ENCODE peak calls at places on chromosomes 4 and X, in five cellular contexts. F is neural progenitor cell, X is tibial nerve, S is astrocyte, D is adrenal gland. C is an unnamed sample. For H3K4me1, the result is how much of the 10 kb centered on the place peaks cover.

GRCh38 chr4:143617994-143618679 is 82.3 kb downstream of the FREM3 start:
- DNase-seq in F (no peak), X (no peak), S (peak), D (no peak), C (no peak)

GRCh38 chr4:42750091-42750490 is 93.2 kb upstream of the ATP8A1 start:
- DNase-seq in F (no peak), X (no peak), S (no peak), D (no peak), C (peak)

GRCh38 chr4:99885063-99885664 is 9.1 kb downstream of the LAMTOR3 start:
- DNase-seq in F (peak), X (no peak), S (peak), D (no peak), C (peak)

GRCh38 chr4:69038582-69038981 is 57.7 kb upstream of the UGT2B7 start:
- DNase-seq in F (no peak), X (no peak), S (no peak), D (no peak), C (no peak)

GRCh38 chr4:141567326-141567915 is 69.0 kb upstream of the IL15 start:
- DNase-seq in F (no peak), X (no peak), S (no peak), D (no peak), C (no peak)

GRCh38 chrX:108139303-108139702 is 47.7 kb downstream of the ATG4A start:
- DNase-seq in F (no peak), X (no peak), S (no peak), D (no peak), C (no peak)

GRCh38 chr4:151176711-151177110 is 77.3 kb downstream of the RPS3A start:
- DNase-seq in F (no peak), X (no peak), S (no peak), D (no peak), C (no peak)

GRCh38 chr4:95510145-95510544 is 38.6 kb downstream of the UNC5C start:
- DNase-seq in F (peak), X (no peak), S (peak), D (no peak), C (peak)

GRCh38 chr4:169029947-169030346 is 19.9 kb upstream of the CBR4 start:
- DNase-seq in F (no peak), X (no peak), S (no peak), D (no peak), C (no peak)

GRCh38 chr4:76982638-76983579 is 33.4 kb downstream of the SEPTIN11 start:
- DNase-seq in F (no peak), X (no peak), S (peak), D (no peak), C (no peak)

GRCh38 chrX:65136424-65136823 is 160.2 kb upstream of the ZC4H2 start:
- DNase-seq in F (peak), X (no peak), S (no peak), D (no peak), C (no peak)

GRCh38 chr4:176927664-176928063 is 134.9 kb upstream of the VEGFC start:
- DNase-seq in F (no peak), X (no peak), S (peak), D (no peak), C (no peak)

GRCh38 chr4:60579335-60579734 is 620.8 kb upstream of the ADGRL3 start:
- DNase-seq in F (no peak), X (no peak), S (no peak), D (no peak), C (no peak)

GRCh38 chr4:7630559-7631287 is 196.0 kb upstream of the PSAPL1 start:
- DNase-seq in F (no peak), X (peak), S (peak), D (peak), C (peak)

GRCh38 chr4:173866289-173866688 is 336.3 kb upstream of the HAND2 start:
- DNase-seq in F (no peak), X (no peak), S (no peak), D (no peak), C (no peak)

GRCh38 chr4:15336410-15337184 is 91.2 kb upstream of the C1QTNF7 start:
- DNase-seq in F (no peak), X (no peak), S (peak), D (no peak), C (no peak)

GRCh38 chr4:150178161-150178560 is 99.9 kb downstream of the DCLK2 start:
- DNase-seq in F (no peak), X (no peak), S (peak), D (no peak), C (no peak)

GRCh38 chr4:168666531-168666930 is 169.7 kb downstream of the PALLD start:
- DNase-seq in F (no peak), X (no peak), S (peak), D (no peak), C (no peak)

GRCh38 chrX:49053223-49054072 is 5.4 kb upstream of the CCDC120 start:
- DNase-seq in F (peak), X (no peak), S (no peak), D (peak), C (peak)

GRCh38 chr4:184287697-184288255 is 70.1 kb upstream of the ENPP6 start:
- DNase-seq in F (peak), X (no peak), S (no peak), D (peak), C (no peak)

GRCh38 chrX:37454537-37455285 is 105.5 kb downstream of the PRRG1 start:
- DNase-seq in F (no peak), X (no peak), S (peak), D (no peak), C (no peak)

GRCh38 chrX:150465856-150466775 is 102.3 kb upstream of the MTM1 start:
- DNase-seq in F (no peak), X (no peak), S (no peak), D (no peak), C (no peak)

GRCh38 chr4:15654556-15655222 is 468 bp downstream of the FBXL5 start:
- DNase-seq in F (peak), X (no peak), S (peak), D (peak), C (peak)

GRCh38 chr4:157287445-157287844 is 66.9 kb downstream of the GRIA2 start:
- DNase-seq in F (no peak), X (no peak), S (no peak), D (no peak), C (no peak)

GRCh38 chrX:152641996-152642395 is 4.3 kb downstream of the GABRQ start:
- DNase-seq in F (peak), X (no peak), S (no peak), D (no peak), C (peak)

GRCh38 chr4:70008771-70009170 is 13.0 kb downstream of the STATH start:
- DNase-seq in F (peak), X (no peak), S (no peak), D (no peak), C (no peak)

GRCh38 chr4:159360549-159360948 is 257.7 kb downstream of the RAPGEF2 start:
- DNase-seq in F (no peak), X (no peak), S (peak), D (no peak), C (no peak)

GRCh38 chrX:146054311-146054710 is 236.7 kb downstream of the SLITRK2 start:
- DNase-seq in F (no peak), X (no peak), S (no peak), D (no peak), C (no peak)

GRCh38 chrX:153645921-153646481 is 1.0 kb upstream of the DUSP9 start:
- DNase-seq in F (no peak), X (no peak), S (no peak), D (peak), C (no peak)

GRCh38 chr4:39825741-39826231 is 127.8 kb downstream of the UBE2K start:
- DNase-seq in F (no peak), X (no peak), S (peak), D (peak), C (no peak)

GRCh38 chrX:71282514-71283408 is 674 bp upstream of the NONO start:
- DNase-seq in F (peak), X (no peak), S (peak), D (no peak), C (no peak)

GRCh38 chr4:11130195-11130975 is 298.3 kb downstream of the HS3ST1 start:
- DNase-seq in F (no peak), X (no peak), S (peak), D (peak), C (no peak)

GRCh38 chr4:141180991-141181760 is 39.5 kb upstream of the ZNF330 start:
- DNase-seq in F (no peak), X (no peak), S (peak), D (no peak), C (no peak)

GRCh38 chr4:184934184-184934583 is 84.1 kb upstream of the HELT start:
- DNase-seq in F (no peak), X (no peak), S (no peak), D (no peak), C (no peak)

GRCh38 chr4:73662709-73663546 is 42.7 kb upstream of the RASSF6 start:
- DNase-seq in F (no peak), X (no peak), S (peak), D (no peak), C (no peak)

GRCh38 chrX:97898798-97899197 is 1015.1 kb downstream of the RPA4 start:
- DNase-seq in F (no peak), X (no peak), S (peak), D (no peak), C (no peak)

GRCh38 chr4:168524006-168524405 is 27.2 kb downstream of the PALLD start:
- DNase-seq in F (no peak), X (no peak), S (peak), D (no peak), C (no peak)

GRCh38 chr4:61373901-61374611 is 173.9 kb downstream of the ADGRL3 start:
- DNase-seq in F (no peak), X (no peak), S (peak), D (no peak), C (no peak)

DNA sequence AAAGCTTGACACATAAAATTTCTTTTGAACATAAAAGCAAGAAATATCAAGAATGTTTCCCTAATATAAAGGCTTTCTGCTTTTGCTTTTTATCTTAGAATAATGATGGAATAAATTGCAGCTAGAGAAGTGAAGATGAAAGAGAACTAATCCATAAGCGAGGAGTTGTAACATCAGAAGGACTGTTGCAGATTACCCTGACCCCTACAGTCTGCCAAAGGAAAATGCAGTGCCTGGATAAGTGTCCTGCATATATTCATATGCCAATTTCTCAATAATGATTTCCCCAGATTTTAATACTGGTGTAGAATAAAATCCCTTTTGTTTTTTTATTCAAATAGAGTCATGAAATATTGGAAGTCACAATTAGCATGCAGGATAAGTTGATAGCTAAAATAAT is 115.9 kb downstream of the MAGEC2 start:
- DNase-seq in F (no peak), X (no peak), S (peak), D (no peak), C (no peak)
- TF ChIP-seq CTCF in F (peak), X (no peak), S (peak), D (no peak), C (no peak)

DNA sequence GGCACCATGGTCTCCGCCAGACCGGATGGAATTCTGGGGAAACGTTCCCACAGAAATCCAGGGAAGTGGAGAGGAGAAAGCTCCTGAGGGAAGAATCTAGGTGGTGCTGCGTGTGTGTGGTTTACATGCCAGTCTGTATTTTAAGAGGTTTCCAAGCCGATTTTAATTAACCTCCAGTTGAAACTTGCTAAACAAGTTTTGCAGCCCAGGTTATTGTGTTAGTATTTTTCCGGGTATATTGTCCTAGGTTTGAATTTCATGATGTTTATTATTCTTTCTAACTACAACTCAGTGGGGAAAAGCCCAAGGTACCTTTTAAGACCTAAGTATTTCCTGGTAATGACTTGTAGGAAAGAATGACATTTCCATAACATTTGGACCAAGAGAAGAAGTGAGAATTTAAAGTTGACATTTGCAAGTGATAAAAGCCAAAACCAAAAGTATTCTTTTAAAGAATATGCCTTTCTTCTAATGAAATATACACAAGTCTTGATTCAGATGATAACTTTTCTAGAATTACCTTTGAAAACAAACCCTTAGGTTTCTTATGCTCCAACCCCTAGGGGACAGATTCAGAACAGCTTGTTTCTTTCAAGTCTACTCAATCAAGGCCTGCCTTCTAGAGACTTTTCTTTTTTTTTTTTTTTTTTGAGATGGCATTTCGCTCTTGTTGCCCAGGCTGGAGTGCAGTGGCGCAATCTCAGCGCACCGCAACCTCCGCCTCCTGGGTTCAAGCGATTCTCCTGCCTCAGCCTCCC is 14.6 kb downstream of the SAT1 start:
- DNase-seq in F (no peak), X (no peak), S (no peak), D (no peak), C (no peak)
- H3K4me3 ChIP-seq in F (no peak), X (no peak), S (no peak), D (no peak), C (no peak)

DNA sequence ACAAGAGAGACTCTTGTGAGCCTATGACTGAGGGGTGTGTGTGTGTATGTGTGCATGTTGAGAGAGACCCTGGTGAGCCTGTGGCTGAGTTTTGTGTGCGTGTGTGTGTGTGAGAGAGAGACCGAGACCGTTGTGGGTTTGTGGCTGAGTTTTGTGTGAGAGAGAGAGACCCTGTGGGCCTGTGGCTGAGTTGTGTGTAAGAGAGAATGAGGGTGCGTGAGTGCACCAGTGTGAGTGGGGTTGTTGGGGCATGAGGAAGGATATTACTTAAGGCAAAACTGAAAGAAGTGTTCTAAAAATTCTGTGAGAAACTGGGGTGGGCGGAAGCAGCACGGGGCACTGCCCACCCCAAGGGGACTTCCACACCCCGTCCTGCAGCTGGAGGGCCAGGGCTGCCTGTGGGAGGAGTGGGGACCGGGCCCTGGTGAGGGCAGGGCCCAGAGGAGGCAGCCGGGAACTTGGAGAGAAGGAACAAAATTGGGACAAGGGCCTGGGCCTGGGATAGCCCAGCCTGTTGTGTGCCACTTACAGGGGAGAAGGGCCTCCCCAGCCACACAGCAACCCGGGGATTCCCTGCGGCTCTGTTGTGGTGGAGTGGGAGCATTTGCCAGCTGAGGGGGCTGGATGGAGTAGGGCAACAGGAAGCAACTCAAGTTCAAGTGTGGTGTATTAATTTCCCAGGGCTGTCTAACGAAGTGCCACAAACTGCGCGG is 22.0 kb downstream of the TMEM131L start:
- DNase-seq in F (no peak), X (no peak), S (peak), D (no peak), C (no peak)
- H3K4me1 ChIP-seq in F (under half), X (half or more), S (under half), D (under half), C (under half)

GRCh38 chr4:12724520-12724919 is 759.6 kb downstream of the RAB28 start:
- DNase-seq in F (peak), X (no peak), S (no peak), D (no peak), C (no peak)
- TF ChIP-seq CTCF in F (peak), X (peak), S (peak), D (no peak), C (peak)

DNA sequence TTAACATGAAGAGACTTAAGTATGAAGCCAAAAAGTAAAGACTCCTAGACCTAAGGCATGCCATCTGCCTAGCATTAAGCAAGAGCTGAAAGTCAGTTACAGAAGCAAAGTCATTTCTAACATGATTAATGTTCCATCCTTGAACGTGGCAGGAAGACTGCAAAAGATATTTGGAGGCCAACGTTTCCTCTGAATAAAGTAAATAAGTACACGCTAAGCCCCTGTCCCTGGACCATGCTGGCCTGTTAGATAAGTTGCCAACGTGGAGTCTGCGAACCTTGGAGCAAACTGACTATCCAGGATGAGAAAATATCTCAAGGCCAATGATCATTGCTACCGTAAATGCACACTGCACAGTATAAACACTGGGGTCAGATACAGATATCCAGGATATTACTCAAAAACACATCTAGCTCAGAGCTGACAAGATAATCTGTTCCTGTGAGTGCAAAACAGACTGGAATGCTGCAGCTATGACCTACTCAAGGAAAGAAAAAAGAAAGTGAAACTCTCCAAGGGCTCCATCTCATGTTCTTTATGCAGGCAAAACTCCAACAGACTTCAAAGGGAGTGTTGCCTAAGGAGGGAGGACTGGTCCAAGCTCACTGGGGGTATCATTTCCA is 255.8 kb downstream of the COL25A1 start:
- DNase-seq in F (no peak), X (no peak), S (peak), D (peak), C (no peak)
- H3K4me3 ChIP-seq in F (no peak), X (peak), S (no peak), D (peak), C (no peak)

DNA sequence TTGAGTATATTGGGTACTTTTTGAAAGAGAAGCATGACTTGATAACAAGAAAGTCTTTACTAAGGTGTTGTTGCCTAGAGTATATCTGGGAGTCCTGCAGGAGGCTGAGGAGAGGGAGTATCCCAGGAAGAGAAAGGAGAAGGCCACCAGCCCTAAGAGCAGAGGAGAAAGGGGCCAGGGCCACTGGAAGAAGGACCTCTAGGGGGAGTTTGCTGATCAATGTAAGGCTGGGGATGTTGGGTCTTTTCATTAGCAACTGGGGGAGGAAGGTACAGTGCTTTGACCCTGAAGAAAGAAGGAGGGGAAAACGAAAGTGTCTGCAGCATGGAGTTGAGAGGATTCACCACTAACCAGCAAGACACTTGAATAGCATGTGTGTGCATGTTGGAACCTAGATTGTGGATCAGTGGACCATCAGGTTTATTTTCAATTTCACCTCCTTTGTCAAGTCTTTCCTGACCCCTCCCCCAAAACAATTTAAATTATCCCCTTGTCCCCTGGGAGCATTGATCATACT is 4.5 kb downstream of the SMIM9 start:
- DNase-seq in F (no peak), X (no peak), S (no peak), D (no peak), C (no peak)
- H3K4me1 ChIP-seq in F (under half), X (under half), S (under half), D (under half), C (under half)